ENCODE peak calls at places on chromosomes 16 and 17, in six cellular contexts. G is upper lobe of left lung, U is IMR-90, E is stomach, H is heart left ventricle, W is adrenal gland. M is an unnamed sample.
A peak's percentile ranks its signal among the peaks of the same experiment; 100 is the strongest.

GRCh38 chr17:75262112-75262606 is 480 bp downstream of the MRPS7 start:
- DNase-seq in E (no peak), H (no peak), U (no peak), G (no peak), W (no peak), M (no peak)

GRCh38 chr16:87367556-87367955 is 16.0 kb downstream of the FBXO31 start:
- DNase-seq in H (peak; percentile 7), W (no peak), U (no peak), E (no peak), G (no peak), M (no peak)

GRCh38 chr17:5667871-5668270 is 83.6 kb upstream of the NLRP1 start:
- DNase-seq in H (no peak), W (no peak), E (no peak), G (no peak), U (no peak), M (no peak)

GRCh38 chr16:68445458-68445857 is 2.9 kb downstream of the SMPD3 start:
- DNase-seq in H (no peak), U (peak; percentile 5), W (peak; percentile 66), E (peak; percentile 70), G (peak; percentile 44), M (no peak)

GRCh38 chr16:711548-712320 is 3.2 kb upstream of the METRN start:
- DNase-seq in U (peak; percentile 50), E (peak; percentile 83), W (peak; percentile 86), H (peak; percentile 82), G (peak; percentile 75), M (no peak)

GRCh38 chr17:32269377-32269776 is 3.7 kb downstream of the RHBDL3 start:
- DNase-seq in E (no peak), H (peak; percentile 54), W (no peak), G (no peak), U (no peak), M (no peak)

GRCh38 chr16:3096362-3096761 is 2.7 kb downstream of the ZSCAN10 start:
- DNase-seq in E (no peak), G (no peak), U (no peak), H (no peak), W (no peak), M (no peak)

GRCh38 chr16:67833035-67833417 is 9.1 kb upstream of the THAP11 start:
- DNase-seq in H (no peak), G (no peak), E (no peak), W (no peak), U (peak; percentile 80), M (no peak)

GRCh38 chr17:50114849-50115357 is 15.1 kb downstream of the SAMD14 start:
- DNase-seq in H (no peak), E (peak; percentile 45), W (peak; percentile 76), G (no peak), U (peak; percentile 70), M (no peak)

GRCh38 chr16:56310685-56311084 is 114.7 kb downstream of the AMFR start:
- DNase-seq in W (no peak), E (no peak), H (no peak), U (no peak), G (no peak), M (no peak)

DNA sequence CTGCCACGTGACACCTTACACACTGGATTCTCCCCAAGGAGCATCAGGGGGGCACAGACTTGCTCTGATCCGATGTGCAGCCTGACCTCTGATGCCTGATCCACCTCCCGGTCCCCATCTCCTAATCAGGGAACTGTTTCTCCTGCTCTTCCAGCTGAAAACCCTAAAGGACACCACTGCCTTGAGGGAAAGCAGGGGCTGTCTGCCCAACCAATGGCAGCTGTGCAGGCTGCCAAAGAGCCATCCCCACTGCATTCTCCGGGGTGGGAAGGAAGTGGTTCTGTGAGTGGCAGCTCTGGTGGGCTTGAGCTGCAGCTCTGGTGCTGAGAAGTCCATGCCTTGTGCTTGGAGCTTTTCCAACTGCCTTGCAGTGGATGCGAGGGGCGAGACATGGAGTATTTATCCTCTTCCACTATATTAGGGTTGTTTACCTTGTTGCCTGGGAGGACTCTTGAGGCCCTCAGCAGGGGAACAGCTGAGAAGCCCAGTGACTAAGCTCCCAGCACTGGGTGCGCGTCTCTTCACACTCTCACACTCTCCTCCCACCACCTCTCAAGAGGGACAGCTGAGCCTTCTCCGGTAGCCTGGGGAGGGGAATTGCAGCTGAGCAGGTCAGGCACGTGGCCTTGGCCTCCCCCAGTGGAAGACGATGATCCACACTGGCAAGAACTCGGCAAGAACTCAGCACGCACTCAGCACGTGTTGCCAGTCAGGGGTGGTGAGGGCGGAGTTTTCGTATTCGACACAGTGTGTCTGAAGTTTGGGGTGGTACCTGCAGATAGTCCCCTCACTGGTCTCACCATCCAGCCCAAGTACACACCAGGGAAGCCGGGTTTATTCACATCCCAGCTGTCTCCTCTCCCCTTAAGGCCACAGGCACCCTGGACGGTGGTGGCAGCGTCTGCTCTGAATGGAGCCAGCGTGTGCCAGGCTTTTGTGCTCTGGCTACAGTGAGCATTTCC is 21.1 kb upstream of the SPATA32 start:
- DNase-seq in W (no peak), H (peak; percentile 87), U (peak; percentile 88), E (no peak), G (peak; percentile 65), M (no peak)
- H3K4me1 ChIP-seq in W (peaks cover 16% of the 10 kb centered on the region), H (peaks cover 46% of the 10 kb centered on the region), U (peaks cover 18% of the 10 kb centered on the region), E (peaks cover 25% of the 10 kb centered on the region), G (peaks cover 25% of the 10 kb centered on the region), M (peaks cover 62% of the 10 kb centered on the region)

GRCh38 chr17:44473367-44473766 is 29.8 kb downstream of the GPATCH8 start:
- DNase-seq in H (no peak), U (no peak), W (no peak), G (no peak), E (no peak), M (no peak)
- H3K27ac ChIP-seq in H (no peak overlapping the region), U (no peak overlapping the region), W (no peak overlapping the region), G (no peak overlapping the region), E (no peak overlapping the region), M (no peak overlapping the region)

GRCh38 chr17:63845509-63845908 is 3.0 kb upstream of the SMARCD2 start:
- DNase-seq in E (no peak), G (no peak), H (no peak), W (no peak), U (no peak), M (no peak)

GRCh38 chr17:63842540-63843386 is at the start of gene SMARCD2:
- DNase-seq in W (peak; percentile 99), U (peak; percentile 99), H (peak; percentile 99), G (peak; percentile 98), E (peak; percentile 99), M (peak; percentile 88)

GRCh38 chr17:63844293-63844672 is 1.8 kb upstream of the SMARCD2 start:
- DNase-seq in U (no peak), H (no peak), W (no peak), E (no peak), G (no peak), M (no peak)

GRCh38 chr17:63842173-63842539 is 329 bp downstream of the SMARCD2 start:
- DNase-seq in H (peak; percentile 45), G (no peak), E (peak; percentile 33), U (no peak), W (no peak), M (peak; percentile 44)

DNA sequence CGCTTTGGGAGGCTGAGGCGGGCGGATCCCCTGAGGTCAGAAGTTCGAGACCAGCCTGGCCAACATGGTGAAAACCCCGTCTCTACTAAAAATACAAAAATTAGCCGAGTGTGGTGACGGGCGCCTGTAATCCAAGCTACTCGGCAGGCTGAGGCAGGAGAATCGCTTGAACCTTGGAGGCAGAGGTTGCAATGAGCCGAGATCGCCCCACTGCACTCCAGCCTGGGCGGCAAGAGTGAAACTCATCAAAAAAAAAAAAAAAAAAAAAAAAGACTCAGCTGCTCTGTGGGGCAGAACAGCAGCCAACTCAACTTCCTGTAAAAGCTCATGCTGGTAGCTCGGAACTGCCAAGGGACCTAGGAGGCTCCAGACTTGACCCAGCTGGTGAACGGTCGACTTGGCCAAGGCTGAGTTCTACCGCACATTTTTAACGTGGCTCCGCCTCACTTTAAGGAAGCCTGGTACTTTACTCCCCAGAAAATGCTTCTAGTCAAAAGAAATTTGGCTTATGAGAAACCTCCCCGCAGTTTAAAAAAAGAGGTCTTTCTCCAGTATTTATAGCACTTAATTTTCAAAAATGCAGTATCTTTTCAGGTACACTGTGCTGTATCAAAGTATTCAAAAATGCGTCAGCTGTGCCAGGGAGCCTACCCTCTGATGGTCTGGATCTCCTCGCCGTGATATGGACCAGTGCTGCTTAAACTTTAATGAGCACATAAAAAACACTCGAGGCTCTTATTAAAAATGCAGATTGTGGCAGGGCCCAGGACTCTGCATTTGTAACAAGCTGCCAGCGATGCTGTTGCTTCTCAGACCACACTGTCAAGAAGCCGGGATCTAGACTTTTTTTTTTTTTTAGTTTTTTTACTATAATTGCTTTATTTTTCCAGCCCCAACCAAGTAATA is 1.2 kb upstream of the SMARCD2 start:
- DNase-seq in G (peak; percentile 59), H (peak; percentile 75), E (peak; percentile 41), U (peak; percentile 70), W (peak; percentile 70), M (no peak)
- TF ChIP-seq POLR2A in G (no peak), H (no peak), E (no peak), U (no peak), W (no peak), M (no peak)

GRCh38 chr17:17839792-17840707 is 3.3 kb upstream of the SREBF1 start:
- DNase-seq in U (peak; percentile 78), E (peak; percentile 96), W (peak; percentile 95), G (peak; percentile 96), H (peak; percentile 90), M (peak; percentile 41)
- H3K4me1 ChIP-seq in U (peaks cover 39% of the 10 kb centered on the region), E (peaks cover 59% of the 10 kb centered on the region), W (peaks cover 67% of the 10 kb centered on the region), G (peaks cover 81% of the 10 kb centered on the region), H (peaks cover 70% of the 10 kb centered on the region), M (peaks cover 71% of the 10 kb centered on the region)

GRCh38 chr16:80541306-80541694 is 507 bp downstream of the DYNLRB2 start:
- DNase-seq in W (no peak), G (no peak), H (no peak), E (no peak), U (no peak), M (no peak)
- H3K27ac ChIP-seq in W (no peak overlapping the region), G (peak overlapping the region; percentile 54), H (no peak overlapping the region), E (peak overlapping the region; percentile 82), U (no peak overlapping the region), M (peak overlapping the region; percentile 80)

DNA sequence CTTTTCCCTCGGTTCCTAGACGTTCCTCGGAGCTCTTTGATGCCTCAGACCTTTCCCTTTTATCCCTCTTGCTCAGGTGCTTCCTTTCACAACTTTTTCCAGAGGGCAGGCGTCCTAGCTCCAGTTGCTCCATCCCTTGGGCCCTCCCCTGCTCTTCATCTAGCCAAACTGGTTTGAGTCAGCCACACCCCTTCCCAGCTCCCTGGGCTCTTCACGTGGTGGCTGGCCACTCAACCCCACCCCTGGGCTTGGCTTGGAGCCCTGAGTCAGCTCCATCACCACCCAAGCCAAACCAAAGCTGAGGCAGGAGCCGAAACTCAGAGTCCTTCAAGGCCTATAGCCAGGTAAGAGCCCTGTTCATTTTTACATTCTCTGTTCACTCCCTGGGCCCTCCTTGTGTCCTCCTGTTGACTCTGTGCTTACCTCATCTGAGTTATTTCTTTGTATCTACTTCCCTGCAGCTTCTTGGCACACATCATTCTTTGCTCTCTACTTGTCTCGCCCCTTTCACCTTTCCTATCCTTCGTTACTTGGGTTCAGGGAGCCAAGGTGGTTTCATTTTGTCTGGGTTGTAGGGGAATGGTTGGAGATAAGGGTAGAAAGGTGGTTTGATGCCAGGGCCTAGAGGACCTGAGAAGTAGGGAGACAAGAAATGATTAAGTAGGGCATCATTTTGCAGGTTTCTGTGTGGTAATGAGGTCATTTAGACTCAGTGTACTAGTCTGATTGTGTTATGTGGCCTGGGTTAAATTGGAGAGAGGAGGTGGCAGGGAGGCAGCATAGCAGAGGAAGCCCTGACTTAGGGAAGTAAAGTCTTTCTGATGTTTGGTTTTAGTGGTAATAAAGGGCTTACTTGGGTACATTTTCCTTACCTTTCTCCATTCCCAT is 7.6 kb upstream of the PHKG2 start:
- DNase-seq in G (peak; percentile 89), H (peak; percentile 88), W (peak; percentile 90), E (peak; percentile 95), U (peak; percentile 55), M (no peak)
- TF ChIP-seq POLR2A in G (peak; percentile 66), H (no peak), W (no peak), E (no peak), U (no peak), M (no peak)

GRCh38 chr16:77402672-77403071 is 32.2 kb downstream of the ADAMTS18 start:
- DNase-seq in H (no peak), G (no peak), W (no peak), U (no peak), E (no peak), M (no peak)
- H3K4me1 ChIP-seq in H (no peaks in the 10 kb centered on the region), G (no peaks in the 10 kb centered on the region), W (no peaks in the 10 kb centered on the region), U (no peaks in the 10 kb centered on the region), E (no peaks in the 10 kb centered on the region), M (no peaks in the 10 kb centered on the region)